ENCODE peak calls at places on chromosome 18, in four cellular contexts. B, I, L and S are unnamed samples.
A peak's percentile ranks its signal among the peaks of the same experiment; 100 is the strongest.

GRCh38 chr18:9743200-9744016 is 35.3 kb downstream of the RAB31 start:
- DNase-seq in I (no peak), B (peak; percentile 87), L (peak; percentile 49), S (peak; percentile 88)

GRCh38 chr18:42561521-42561920 is 554.0 kb downstream of the RIT2 start:
- DNase-seq in L (no peak), I (no peak), B (no peak), S (no peak)

GRCh38 chr18:61333746-61334490 is 688 bp downstream of the CDH20 start:
- DNase-seq in L (peak; percentile 21), I (no peak), B (peak; percentile 83), S (no peak)

GRCh38 chr18:49227456-49227855 is 233.0 kb downstream of the DYM start:
- DNase-seq in B (no peak), I (no peak), L (no peak), S (no peak)

GRCh38 chr18:6249110-6249680 is 165.5 kb downstream of the L3MBTL4 start:
- DNase-seq in I (no peak), L (no peak), B (no peak), S (no peak)

GRCh38 chr18:48538531-48539405 is at the start of gene CTIF:
- DNase-seq in B (peak; percentile 99), L (peak; percentile 98), I (peak; percentile 99), S (peak; percentile 98)

GRCh38 chr18:27661320-27662049 is 476.4 kb upstream of the CHST9 start:
- DNase-seq in I (no peak), B (no peak), L (no peak), S (no peak)

GRCh38 chr18:51066273-51066672 is 36.3 kb downstream of the SMAD4 start:
- DNase-seq in L (no peak), B (no peak), I (no peak), S (no peak)

GRCh38 chr18:39421319-39421718 is 1855.7 kb upstream of the CELF4 start:
- DNase-seq in B (no peak), L (no peak), I (no peak), S (no peak)

GRCh38 chr18:35390956-35391695 is 14.0 kb upstream of the ZNF396 start:
- DNase-seq in I (no peak), L (no peak), B (no peak), S (no peak)

GRCh38 chr18:62713651-62714247 is 1.6 kb upstream of the PHLPP1 start:
- DNase-seq in I (no peak), L (no peak), B (peak; percentile 54), S (no peak)

GRCh38 chr18:56283346-56283745 is 355.0 kb downstream of the TXNL1 start:
- DNase-seq in L (no peak), I (no peak), B (no peak), S (no peak)

GRCh38 chr18:58004317-58004716 is 39.7 kb upstream of the NEDD4L start:
- DNase-seq in B (no peak), I (no peak), L (no peak), S (no peak)

GRCh38 chr18:54444309-54444914 is 86.7 kb downstream of the C18orf54 start:
- DNase-seq in I (no peak), L (peak; percentile 73), B (peak; percentile 92), S (no peak)

GRCh38 chr18:22168360-22168921 is 948 bp upstream of the GATA6 start:
- DNase-seq in I (peak; percentile 42), B (peak; percentile 77), L (peak; percentile 86), S (no peak)

GRCh38 chr18:31399336-31400032 is 22.9 kb downstream of the DSG4 start:
- DNase-seq in L (peak; percentile 49), B (no peak), I (no peak), S (no peak)

GRCh38 chr18:68735498-68736343 is 20.8 kb upstream of the TMX3 start:
- DNase-seq in L (peak; percentile 52), B (no peak), I (no peak), S (no peak)

GRCh38 chr18:33656889-33657288 is 78.9 kb downstream of the ASXL3 start:
- DNase-seq in B (no peak), I (no peak), L (no peak), S (no peak)

GRCh38 chr18:23894661-23895175 is 119.8 kb upstream of the TTC39C start:
- DNase-seq in I (no peak), B (no peak), L (no peak), S (no peak)

GRCh38 chr18:23629444-23629946 is 33.2 kb downstream of the ANKRD29 start:
- DNase-seq in B (no peak), I (no peak), L (peak; percentile 59), S (no peak)

GRCh38 chr18:2845175-2845574 is 1.6 kb upstream of the EMILIN2 start:
- DNase-seq in I (no peak), L (no peak), B (no peak), S (no peak)
- TF ChIP-seq CTCF in I (no peak), L (no peak), B (no peak), S (no peak)

GRCh38 chr18:76528477-76529432 is 33.7 kb upstream of the ZNF516 start:
- DNase-seq in L (peak; percentile 69), I (peak; percentile 51), B (peak; percentile 64), S (no peak)
- TF ChIP-seq CTCF in L (peak; percentile 21), I (no peak), B (peak; percentile 48), S (no peak)

DNA sequence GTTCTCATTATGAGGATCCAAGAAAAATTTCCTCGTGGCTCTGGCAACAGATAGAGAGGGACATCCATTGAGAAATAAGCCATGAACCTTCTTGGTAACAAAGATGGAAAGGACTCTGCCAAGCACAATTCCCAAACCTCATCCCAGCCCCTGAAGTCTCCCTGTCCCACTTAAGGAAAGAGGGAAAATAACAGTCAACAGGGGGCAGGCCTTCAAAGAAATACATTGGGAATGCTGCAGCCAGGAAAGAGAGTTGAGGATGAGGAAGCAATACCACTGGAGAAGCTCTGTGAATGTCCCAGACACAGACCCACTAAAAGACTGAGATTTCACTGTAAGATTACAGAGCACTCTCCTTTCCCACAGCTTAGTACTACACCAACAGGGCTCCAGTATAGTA is 93.2 kb downstream of the CD226 start:
- DNase-seq in B (peak; percentile 54), I (no peak), L (no peak), S (no peak)
- TF ChIP-seq CTCF in B (peak; percentile 61), I (no peak), L (no peak), S (no peak)

GRCh38 chr18:59916746-59917145 is 16.9 kb downstream of the PMAIP1 start:
- DNase-seq in L (no peak), B (no peak), I (no peak), S (no peak)
- TF ChIP-seq CTCF in L (no peak), B (no peak), I (no peak), S (no peak)

GRCh38 chr18:76923485-76924085 is 101.2 kb downstream of the ZNF236 start:
- DNase-seq in I (no peak), L (peak; percentile 21), B (peak; percentile 89), S (no peak)
- TF ChIP-seq CTCF in I (peak; percentile 24), L (peak; percentile 46), B (peak; percentile 85), S (peak; percentile 56)